ENCODE peak calls at places on chromosomes 2 and 18, in ten cellular contexts. One of them, this sample, is unnamed.

GRCh38 chr18:40056085-40056484 is 1898.9 kb upstream of the PIK3C3 start:
- DNase-seq in adrenal gland: no peak
- DNase-seq in uterus: no peak
- DNase-seq in A549: no peak
- DNase-seq in lower leg skin: no peak
- DNase-seq in testis: no peak
- DNase-seq in body of pancreas: no peak
- DNase-seq in right lobe of liver: no peak
- DNase-seq in IMR-90: no peak
- DNase-seq in prostate gland: no peak
- DNase-seq in this sample: no peak

GRCh38 chr2:219168526-219168925 is 1.3 kb downstream of the SLC23A3 start:
- DNase-seq in body of pancreas: no peak
- DNase-seq in right lobe of liver: no peak
- DNase-seq in testis: no peak
- DNase-seq in uterus: no peak
- DNase-seq in prostate gland: no peak
- DNase-seq in adrenal gland: no peak
- DNase-seq in A549: no peak
- DNase-seq in IMR-90: no peak
- DNase-seq in lower leg skin: peak; percentile 67
- DNase-seq in this sample: no peak

GRCh38 chr2:235591231-235591730 is 97.4 kb downstream of the AGAP1 start:
- DNase-seq in body of pancreas: no peak
- DNase-seq in uterus: no peak
- DNase-seq in prostate gland: no peak
- DNase-seq in IMR-90: no peak
- DNase-seq in adrenal gland: no peak
- DNase-seq in A549: no peak
- DNase-seq in right lobe of liver: no peak
- DNase-seq in testis: no peak
- DNase-seq in lower leg skin: peak; percentile 76
- DNase-seq in this sample: no peak

GRCh38 chr2:20781656-20782265 is 41.1 kb downstream of the LDAH start:
- DNase-seq in A549: peak; percentile 21
- DNase-seq in body of pancreas: no peak
- DNase-seq in right lobe of liver: no peak
- DNase-seq in uterus: no peak
- DNase-seq in adrenal gland: no peak
- DNase-seq in testis: no peak
- DNase-seq in IMR-90: peak; percentile 7
- DNase-seq in lower leg skin: no peak
- DNase-seq in prostate gland: no peak
- DNase-seq in this sample: no peak

GRCh38 chr2:158637357-158637756 is 157.8 kb upstream of the DAPL1 start:
- DNase-seq in IMR-90: no peak
- DNase-seq in adrenal gland: no peak
- DNase-seq in A549: no peak
- DNase-seq in prostate gland: no peak
- DNase-seq in right lobe of liver: no peak
- DNase-seq in lower leg skin: no peak
- DNase-seq in testis: no peak
- DNase-seq in uterus: no peak
- DNase-seq in body of pancreas: no peak
- DNase-seq in this sample: no peak

GRCh38 chr2:190596998-190597397 is 51.9 kb upstream of the NAB1 start:
- DNase-seq in IMR-90: no peak
- DNase-seq in lower leg skin: no peak
- DNase-seq in testis: no peak
- DNase-seq in A549: no peak
- DNase-seq in prostate gland: no peak
- DNase-seq in adrenal gland: no peak
- DNase-seq in right lobe of liver: no peak
- DNase-seq in body of pancreas: no peak
- DNase-seq in uterus: no peak
- DNase-seq in this sample: peak; percentile 64

GRCh38 chr2:98637401-98638144 is 29.2 kb downstream of the UNC50 start:
- DNase-seq in IMR-90: no peak
- DNase-seq in testis: no peak
- DNase-seq in prostate gland: no peak
- DNase-seq in lower leg skin: no peak
- DNase-seq in uterus: no peak
- DNase-seq in body of pancreas: no peak
- DNase-seq in A549: no peak
- DNase-seq in adrenal gland: no peak
- DNase-seq in right lobe of liver: no peak
- DNase-seq in this sample: no peak

GRCh38 chr2:12965540-12966269 is 249.0 kb downstream of the TRIB2 start:
- DNase-seq in A549: no peak
- DNase-seq in lower leg skin: no peak
- DNase-seq in right lobe of liver: no peak
- DNase-seq in testis: no peak
- DNase-seq in prostate gland: no peak
- DNase-seq in IMR-90: peak; percentile 83
- DNase-seq in uterus: no peak
- DNase-seq in body of pancreas: no peak
- DNase-seq in adrenal gland: no peak
- DNase-seq in this sample: no peak

GRCh38 chr2:40666438-40666837 is 214.5 kb upstream of the SLC8A1 start:
- DNase-seq in adrenal gland: no peak
- DNase-seq in IMR-90: no peak
- DNase-seq in uterus: peak; percentile 31
- DNase-seq in testis: no peak
- DNase-seq in prostate gland: no peak
- DNase-seq in right lobe of liver: no peak
- DNase-seq in lower leg skin: no peak
- DNase-seq in body of pancreas: no peak
- DNase-seq in A549: no peak
- DNase-seq in this sample: no peak

GRCh38 chr2:236895497-236895896 is 190.2 kb upstream of the COPS8 start:
- DNase-seq in uterus: no peak
- DNase-seq in adrenal gland: no peak
- DNase-seq in IMR-90: no peak
- DNase-seq in A549: no peak
- DNase-seq in prostate gland: no peak
- DNase-seq in testis: no peak
- DNase-seq in right lobe of liver: no peak
- DNase-seq in lower leg skin: no peak
- DNase-seq in body of pancreas: no peak
- DNase-seq in this sample: no peak

GRCh38 chr2:190635781-190636180 is 13.1 kb upstream of the NAB1 start:
- DNase-seq in right lobe of liver: no peak
- DNase-seq in adrenal gland: no peak
- DNase-seq in prostate gland: no peak
- DNase-seq in A549: peak; percentile 49
- DNase-seq in body of pancreas: no peak
- DNase-seq in IMR-90: no peak
- DNase-seq in testis: no peak
- DNase-seq in uterus: no peak
- DNase-seq in lower leg skin: no peak
- DNase-seq in this sample: no peak

GRCh38 chr2:216583157-216583556 is 50.1 kb upstream of the IGFBP2 start:
- DNase-seq in body of pancreas: peak; percentile 32
- DNase-seq in adrenal gland: no peak
- DNase-seq in lower leg skin: no peak
- DNase-seq in right lobe of liver: no peak
- DNase-seq in prostate gland: no peak
- DNase-seq in IMR-90: peak; percentile 99
- DNase-seq in A549: peak; percentile 14
- DNase-seq in uterus: no peak
- DNase-seq in testis: no peak
- DNase-seq in this sample: no peak

GRCh38 chr2:163877316-163877715 is 141.5 kb upstream of the FIGN start:
- DNase-seq in uterus: no peak
- DNase-seq in body of pancreas: peak; percentile 28
- DNase-seq in prostate gland: no peak
- DNase-seq in adrenal gland: no peak
- DNase-seq in testis: no peak
- DNase-seq in lower leg skin: no peak
- DNase-seq in IMR-90: peak; percentile 0
- DNase-seq in right lobe of liver: no peak
- DNase-seq in A549: no peak
- DNase-seq in this sample: no peak

GRCh38 chr2:53813151-53813550 is 26.3 kb downstream of the ERLEC1 start:
- DNase-seq in adrenal gland: no peak
- DNase-seq in right lobe of liver: no peak
- DNase-seq in A549: no peak
- DNase-seq in lower leg skin: no peak
- DNase-seq in prostate gland: no peak
- DNase-seq in testis: no peak
- DNase-seq in body of pancreas: no peak
- DNase-seq in IMR-90: no peak
- DNase-seq in uterus: no peak
- DNase-seq in this sample: no peak

GRCh38 chr2:99747842-99748241 is 258.0 kb upstream of the REV1 start:
- DNase-seq in A549: no peak
- DNase-seq in body of pancreas: no peak
- DNase-seq in IMR-90: no peak
- DNase-seq in right lobe of liver: no peak
- DNase-seq in uterus: no peak
- DNase-seq in lower leg skin: no peak
- DNase-seq in adrenal gland: no peak
- DNase-seq in testis: no peak
- DNase-seq in prostate gland: no peak
- DNase-seq in this sample: no peak

DNA sequence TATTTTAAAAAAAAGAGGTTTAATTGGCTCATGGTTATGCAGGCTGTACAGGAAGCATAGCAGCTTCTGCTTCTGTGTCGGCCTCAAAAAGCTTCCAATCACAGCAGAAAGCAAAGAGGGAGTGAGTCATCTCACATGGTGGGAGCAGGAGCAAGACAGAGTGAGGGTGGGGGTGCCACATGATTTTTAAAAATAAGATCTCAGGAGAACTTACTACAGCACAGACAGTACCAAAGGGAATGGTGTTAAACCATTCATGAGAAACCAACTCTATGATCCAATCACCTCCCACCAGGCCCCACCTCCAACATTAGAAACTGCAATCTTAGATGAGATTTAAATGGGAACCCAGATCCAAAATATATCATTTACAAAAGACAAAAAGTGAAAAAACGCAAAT is 14.6 kb downstream of the ZNF519 start:
- DNase-seq in lower leg skin: no peak
- DNase-seq in body of pancreas: no peak
- DNase-seq in prostate gland: no peak
- DNase-seq in right lobe of liver: no peak
- DNase-seq in IMR-90: no peak
- DNase-seq in uterus: no peak
- DNase-seq in A549: no peak
- DNase-seq in testis: no peak
- DNase-seq in adrenal gland: no peak
- DNase-seq in this sample: no peak
- TF ChIP-seq POLR2A in lower leg skin: no peak
- TF ChIP-seq POLR2A in body of pancreas: no peak
- TF ChIP-seq POLR2A in prostate gland: no peak
- TF ChIP-seq POLR2A in right lobe of liver: no peak
- TF ChIP-seq POLR2A in IMR-90: no peak
- TF ChIP-seq POLR2A in uterus: no peak
- TF ChIP-seq POLR2A in A549: no peak
- TF ChIP-seq POLR2A in testis: no peak
- TF ChIP-seq POLR2A in adrenal gland: no peak
- TF ChIP-seq POLR2A in this sample: no peak

DNA sequence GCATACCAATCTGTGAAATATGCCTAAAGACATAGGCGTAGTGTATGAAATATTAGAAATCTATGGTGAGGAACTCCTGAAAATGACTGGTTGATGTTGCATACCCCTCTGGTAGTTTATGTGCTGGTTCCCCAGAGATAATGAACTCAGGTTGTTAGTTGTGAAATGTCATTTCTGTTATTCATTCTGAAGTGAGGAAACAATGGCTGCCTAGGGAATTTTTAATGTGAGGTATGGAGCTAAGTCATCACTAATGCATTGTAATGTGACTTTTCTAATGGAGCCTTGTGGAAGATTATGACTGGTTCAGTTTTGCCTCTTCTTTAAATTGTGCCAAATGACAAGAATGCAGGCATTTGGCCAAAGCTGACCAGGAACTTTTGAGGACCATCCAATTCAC is 61.6 kb upstream of the RAB27B start:
- DNase-seq in testis: no peak
- DNase-seq in IMR-90: no peak
- DNase-seq in lower leg skin: no peak
- DNase-seq in prostate gland: no peak
- DNase-seq in body of pancreas: no peak
- DNase-seq in A549: no peak
- DNase-seq in uterus: no peak
- DNase-seq in right lobe of liver: no peak
- DNase-seq in adrenal gland: no peak
- DNase-seq in this sample: no peak
- H3K4me3 ChIP-seq in testis: no peak overlapping the region
- H3K4me3 ChIP-seq in IMR-90: no peak overlapping the region
- H3K4me3 ChIP-seq in lower leg skin: no peak overlapping the region
- H3K4me3 ChIP-seq in prostate gland: no peak overlapping the region
- H3K4me3 ChIP-seq in body of pancreas: no peak overlapping the region
- H3K4me3 ChIP-seq in A549: no peak overlapping the region
- H3K4me3 ChIP-seq in uterus: no peak overlapping the region
- H3K4me3 ChIP-seq in right lobe of liver: no peak overlapping the region
- H3K4me3 ChIP-seq in adrenal gland: no peak overlapping the region
- H3K4me3 ChIP-seq in this sample: no peak overlapping the region

GRCh38 chr2:72813841-72814240 is 12.0 kb downstream of the EXOC6B start:
- DNase-seq in right lobe of liver: no peak
- DNase-seq in adrenal gland: no peak
- DNase-seq in body of pancreas: no peak
- DNase-seq in IMR-90: peak; percentile 52
- DNase-seq in uterus: no peak
- DNase-seq in A549: no peak
- DNase-seq in lower leg skin: no peak
- DNase-seq in testis: no peak
- DNase-seq in prostate gland: no peak
- DNase-seq in this sample: no peak
- TF ChIP-seq CTCF in right lobe of liver: no peak
- TF ChIP-seq CTCF in adrenal gland: no peak
- TF ChIP-seq CTCF in body of pancreas: no peak
- TF ChIP-seq CTCF in IMR-90: no peak
- TF ChIP-seq CTCF in uterus: no peak
- TF ChIP-seq CTCF in A549: no peak
- TF ChIP-seq CTCF in lower leg skin: no peak
- TF ChIP-seq CTCF in testis: no peak
- TF ChIP-seq CTCF in prostate gland: no peak
- TF ChIP-seq CTCF in this sample: no peak

GRCh38 chr2:62757029-62757428 is 51.5 kb downstream of the EHBP1 start:
- DNase-seq in IMR-90: no peak
- DNase-seq in prostate gland: no peak
- DNase-seq in right lobe of liver: no peak
- DNase-seq in uterus: no peak
- DNase-seq in lower leg skin: no peak
- DNase-seq in A549: no peak
- DNase-seq in adrenal gland: no peak
- DNase-seq in testis: no peak
- DNase-seq in body of pancreas: no peak
- DNase-seq in this sample: no peak

GRCh38 chr2:62760026-62760425 is 54.5 kb downstream of the EHBP1 start:
- DNase-seq in lower leg skin: no peak
- DNase-seq in A549: no peak
- DNase-seq in right lobe of liver: no peak
- DNase-seq in testis: no peak
- DNase-seq in IMR-90: no peak
- DNase-seq in body of pancreas: no peak
- DNase-seq in prostate gland: no peak
- DNase-seq in uterus: no peak
- DNase-seq in adrenal gland: no peak
- DNase-seq in this sample: no peak

GRCh38 chr2:62765619-62766376 is 60.3 kb downstream of the EHBP1 start:
- DNase-seq in uterus: no peak
- DNase-seq in A549: no peak
- DNase-seq in prostate gland: no peak
- DNase-seq in adrenal gland: no peak
- DNase-seq in IMR-90: peak; percentile 35
- DNase-seq in body of pancreas: no peak
- DNase-seq in right lobe of liver: no peak
- DNase-seq in lower leg skin: no peak
- DNase-seq in testis: no peak
- DNase-seq in this sample: no peak

GRCh38 chr2:62760555-62760954 is 55.0 kb downstream of the EHBP1 start:
- DNase-seq in uterus: no peak
- DNase-seq in prostate gland: no peak
- DNase-seq in body of pancreas: no peak
- DNase-seq in IMR-90: peak; percentile 78
- DNase-seq in right lobe of liver: no peak
- DNase-seq in lower leg skin: no peak
- DNase-seq in testis: no peak
- DNase-seq in A549: no peak
- DNase-seq in adrenal gland: no peak
- DNase-seq in this sample: no peak
- TF ChIP-seq POLR2A in uterus: no peak
- TF ChIP-seq POLR2A in prostate gland: no peak
- TF ChIP-seq POLR2A in body of pancreas: no peak
- TF ChIP-seq POLR2A in IMR-90: no peak
- TF ChIP-seq POLR2A in right lobe of liver: no peak
- TF ChIP-seq POLR2A in lower leg skin: no peak
- TF ChIP-seq POLR2A in testis: no peak
- TF ChIP-seq POLR2A in A549: no peak
- TF ChIP-seq POLR2A in adrenal gland: no peak
- TF ChIP-seq POLR2A in this sample: no peak